ENCODE peak calls at places on chromosome 11, in four cellular contexts. I is left ventricle myocardium inferior; Z is activated naive CD8-positive, alpha-beta T cell treated with anti-CD3 and anti-CD28 coated beads, Interleukin-2, amount 50 U/mL, for 24 hours; L is T-helper 2 cell. H is an unnamed sample.

GRCh38 chr11:45655347-45655756 is 10.1 kb downstream of the CHST1 start:
- DNase-seq in L (no peak), I (peak; percentile 75), Z (peak; percentile 80), H (peak; percentile 6)

GRCh38 chr11:42066113-42066512 is 606.7 kb upstream of the LRRC4C start:
- DNase-seq in I (peak; percentile 29), L (no peak), Z (no peak), H (no peak)

GRCh38 chr11:122229078-122229477 is 113.1 kb upstream of the BLID start:
- DNase-seq in Z (no peak), I (no peak), L (no peak), H (no peak)

GRCh38 chr11:70872950-70873735 is 379.2 kb downstream of the SHANK2 start:
- DNase-seq in Z (no peak), L (no peak), I (no peak), H (no peak)

GRCh38 chr11:19813158-19813879 is 100.7 kb downstream of the NAV2 start:
- DNase-seq in L (no peak), I (peak; percentile 19), Z (no peak), H (no peak)

GRCh38 chr11:7673724-7674434 is 579 bp upstream of the CYB5R2 start:
- DNase-seq in L (no peak), Z (peak; percentile 26), I (no peak), H (no peak)

GRCh38 chr11:122170815-122171475 is 54.9 kb upstream of the BLID start:
- DNase-seq in I (no peak), Z (no peak), L (no peak), H (no peak)

GRCh38 chr11:122721201-122721963 is 65.9 kb downstream of the UBASH3B start:
- DNase-seq in L (no peak), I (no peak), Z (no peak), H (no peak)

GRCh38 chr11:99822846-99823565 is 802.3 kb downstream of the CNTN5 start:
- DNase-seq in Z (no peak), I (no peak), L (no peak), H (no peak)

GRCh38 chr11:121539000-121539399 is 86.2 kb upstream of the SORL1-AS1 start:
- DNase-seq in I (no peak), Z (no peak), L (peak; percentile 29), H (no peak)

GRCh38 chr11:79400717-79401330 is 40.0 kb downstream of the TENM4 start:
- DNase-seq in L (no peak), I (peak; percentile 36), Z (peak; percentile 18), H (no peak)

GRCh38 chr11:69304686-69305085 is 10.7 kb downstream of the MYEOV start:
- DNase-seq in Z (no peak), L (no peak), I (no peak), H (no peak)

GRCh38 chr11:27701262-27702105 is 1.2 kb upstream of the BDNF start:
- DNase-seq in L (no peak), I (peak; percentile 41), Z (peak; percentile 11), H (no peak)

GRCh38 chr11:44268073-44268806 is 41.7 kb downstream of the ALX4 start:
- DNase-seq in I (no peak), L (no peak), Z (no peak), H (no peak)

GRCh38 chr11:112212710-112213109 is 13.5 kb upstream of the PTS start:
- DNase-seq in Z (no peak), I (no peak), L (no peak), H (no peak)

GRCh38 chr11:88886796-88887195 is 179.0 kb downstream of the GRM5 start:
- DNase-seq in L (peak; percentile 11), I (no peak), Z (peak; percentile 5), H (no peak)

GRCh38 chr11:862028-862703 is 19.5 kb downstream of the TSPAN4 start:
- DNase-seq in I (peak; percentile 51), L (no peak), Z (no peak), H (no peak)

H was measured in effector CD8-positive, alpha-beta T cell.